ENCODE peak calls at places on chromosomes 3 and 15, in five cellular contexts. U is activated B cell treated with CpG ODN at 0.5 μM for 24 hours, M is A549, T is heart left ventricle, L is B cell. N is an unnamed sample.

GRCh38 chr3:10992946-10993728 is 589 bp downstream of the SLC6A1 start:
- DNase-seq in U (no peak), M (no peak), T (no peak), L (no peak), N (no peak)

GRCh38 chr15:89822951-89823701 is 8.5 kb upstream of the ANPEP start:
- DNase-seq in T (no peak), M (no peak), U (no peak), L (no peak), N (no peak)

GRCh38 chr15:63870403-63871209 is 36.9 kb upstream of the HERC1 start:
- DNase-seq in T (peak), U (no peak), L (no peak), M (peak), N (no peak)

GRCh38 chr3:124213641-124214040 is 221.7 kb upstream of the ROPN1 start:
- DNase-seq in L (no peak), T (no peak), U (no peak), M (no peak), N (no peak)

GRCh38 chr3:183349421-183350157 is 78.8 kb downstream of the MCF2L2 start:
- DNase-seq in L (no peak), U (no peak), M (no peak), T (no peak), N (no peak)

GRCh38 chr3:63709576-63709975 is 57.1 kb downstream of the SNTN start:
- DNase-seq in M (no peak), L (no peak), T (no peak), U (no peak), N (no peak)

GRCh38 chr15:83871808-83872559 is 218.1 kb downstream of the ADAMTSL3 start:
- DNase-seq in U (no peak), L (no peak), M (no peak), T (no peak), N (no peak)

GRCh38 chr3:63988943-63989342 is 34.4 kb downstream of the PSMD6 start:
- DNase-seq in U (no peak), L (no peak), T (no peak), M (no peak), N (no peak)

GRCh38 chr3:189766416-189766815 is 135.2 kb downstream of the TP63 start:
- DNase-seq in U (no peak), L (no peak), T (no peak), M (no peak), N (no peak)

GRCh38 chr3:185555101-185555501 is 2.7 kb upstream of the LIPH start:
- DNase-seq in M (no peak), T (no peak), L (no peak), U (no peak), N (no peak)

GRCh38 chr3:145898487-145898886 is 262.5 kb downstream of the PLOD2 start:
- DNase-seq in T (no peak), M (no peak), U (no peak), L (no peak), N (no peak)

GRCh38 chr3:188306435-188306980 is 152.6 kb downstream of the LPP start:
- DNase-seq in M (no peak), L (no peak), T (no peak), U (no peak), N (no peak)

GRCh38 chr15:90934256-90934948 is 683 bp upstream of the UNC45A start:
- DNase-seq in U (peak), T (peak), M (peak), L (peak), N (peak)

GRCh38 chr3:107833046-107833445 is 257.8 kb downstream of the CD47 start:
- DNase-seq in L (no peak), M (no peak), T (no peak), U (no peak), N (no peak)

GRCh38 chr3:138187296-138188012 is at the start of gene ARMC8:
- DNase-seq in L (no peak), U (peak), T (peak), M (peak), N (no peak)

GRCh38 chr15:76073554-76073953 is 13.8 kb downstream of the TMEM266 start:
- DNase-seq in L (no peak), U (no peak), T (no peak), M (no peak), N (no peak)

GRCh38 chr3:3589715-3590130 is 209.5 kb upstream of the LRRN1 start:
- DNase-seq in U (no peak), L (no peak), M (no peak), T (no peak), N (peak)

GRCh38 chr15:40271915-40272712 is 10.8 kb downstream of the ANKRD63 start:
- DNase-seq in U (no peak), T (no peak), L (no peak), M (no peak), N (no peak)

GRCh38 chr15:40269604-40270003 is 13.3 kb downstream of the ANKRD63 start:
- DNase-seq in U (no peak), T (no peak), M (no peak), L (no peak), N (no peak)

GRCh38 chr15:40267670-40268069 is 15.2 kb downstream of the ANKRD63 start:
- DNase-seq in U (no peak), L (no peak), M (no peak), T (no peak), N (no peak)

GRCh38 chr15:40272713-40273056 is 10.2 kb downstream of the ANKRD63 start:
- DNase-seq in L (no peak), U (no peak), M (peak), T (no peak), N (no peak)

DNA sequence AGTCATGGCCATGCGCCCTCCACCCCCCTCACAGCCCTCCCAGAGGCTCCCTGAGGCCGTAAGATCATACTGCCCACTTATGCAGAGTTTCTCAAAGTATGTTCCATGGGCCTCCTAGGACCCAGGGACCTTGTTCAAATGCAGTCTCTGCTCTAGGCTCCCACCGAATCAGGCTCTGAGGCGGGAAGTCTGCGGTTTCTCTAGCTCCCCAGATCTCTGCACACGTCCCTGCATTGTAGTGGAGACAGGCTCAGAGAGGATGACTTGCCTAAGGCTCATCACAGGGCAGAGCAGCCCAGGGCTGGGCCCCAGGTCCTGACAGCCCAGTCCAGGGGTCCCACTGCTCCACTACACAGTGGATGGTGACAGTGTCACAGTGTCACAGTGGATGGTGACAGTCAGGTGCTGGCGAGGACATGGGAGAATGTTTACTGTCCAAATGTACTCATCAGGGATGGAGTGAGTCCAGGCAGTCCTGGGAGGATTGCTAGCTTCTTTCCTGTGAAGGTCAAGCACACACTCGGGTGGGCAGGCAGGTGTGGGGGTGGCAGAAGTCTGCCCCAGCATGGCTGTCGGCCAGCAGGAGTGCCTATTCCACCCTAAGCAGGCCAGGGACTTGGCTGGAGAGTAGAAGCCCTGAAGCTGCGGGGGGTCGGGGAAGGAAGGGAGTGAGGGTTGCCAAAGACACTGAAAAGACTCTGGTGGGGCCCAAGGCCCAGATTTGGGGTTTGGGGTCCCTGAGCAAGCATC is 12.4 kb downstream of the ANKRD63 start:
- DNase-seq in U (no peak), T (no peak), L (no peak), M (no peak), N (no peak)
- TF ChIP-seq CTCF in U (no peak), T (no peak), L (no peak), M (no peak), N (no peak)

GRCh38 chr3:66572938-66573710 is 72.3 kb upstream of the LRIG1 start:
- DNase-seq in M (peak), T (no peak), U (no peak), L (no peak), N (no peak)
- TF ChIP-seq CTCF in M (no peak), T (peak), U (no peak), L (no peak), N (no peak)

GRCh38 chr3:140844072-140844471 is 97.6 kb upstream of the SLC25A36 start:
- DNase-seq in T (no peak), U (no peak), M (no peak), L (no peak), N (no peak)

GRCh38 chr3:140850210-140850955 is 91.3 kb upstream of the SLC25A36 start:
- DNase-seq in M (no peak), T (no peak), L (no peak), U (no peak), N (no peak)

GRCh38 chr3:140843656-140844055 is 98.0 kb upstream of the SLC25A36 start:
- DNase-seq in T (no peak), U (no peak), M (no peak), L (no peak), N (no peak)

GRCh38 chr3:140845878-140846277 is 95.8 kb upstream of the SLC25A36 start:
- DNase-seq in M (no peak), U (no peak), T (no peak), L (no peak), N (no peak)

DNA sequence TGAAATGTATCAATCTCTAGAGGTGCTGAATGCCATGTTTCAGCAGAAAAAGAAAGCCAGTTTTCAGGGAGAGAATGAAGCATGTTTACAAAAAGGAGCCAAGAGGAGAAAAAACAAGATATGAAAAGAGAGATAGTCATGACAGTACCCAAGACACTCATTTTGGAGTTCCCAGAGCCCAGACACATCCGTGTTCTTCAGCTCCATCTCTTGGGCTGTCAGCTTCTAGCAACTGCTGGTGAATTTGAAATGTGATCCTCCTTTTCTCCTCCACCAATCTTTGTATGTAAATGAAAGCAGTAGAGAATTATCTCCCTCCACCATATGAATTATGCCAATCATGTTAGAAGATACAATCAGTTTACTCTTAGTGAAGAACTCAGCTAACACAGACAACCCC is 93.0 kb upstream of the SLC25A36 start:
- DNase-seq in U (no peak), L (no peak), M (no peak), T (no peak), N (no peak)
- TF ChIP-seq CTCF in U (no peak), L (no peak), M (no peak), T (no peak), N (no peak)

DNA sequence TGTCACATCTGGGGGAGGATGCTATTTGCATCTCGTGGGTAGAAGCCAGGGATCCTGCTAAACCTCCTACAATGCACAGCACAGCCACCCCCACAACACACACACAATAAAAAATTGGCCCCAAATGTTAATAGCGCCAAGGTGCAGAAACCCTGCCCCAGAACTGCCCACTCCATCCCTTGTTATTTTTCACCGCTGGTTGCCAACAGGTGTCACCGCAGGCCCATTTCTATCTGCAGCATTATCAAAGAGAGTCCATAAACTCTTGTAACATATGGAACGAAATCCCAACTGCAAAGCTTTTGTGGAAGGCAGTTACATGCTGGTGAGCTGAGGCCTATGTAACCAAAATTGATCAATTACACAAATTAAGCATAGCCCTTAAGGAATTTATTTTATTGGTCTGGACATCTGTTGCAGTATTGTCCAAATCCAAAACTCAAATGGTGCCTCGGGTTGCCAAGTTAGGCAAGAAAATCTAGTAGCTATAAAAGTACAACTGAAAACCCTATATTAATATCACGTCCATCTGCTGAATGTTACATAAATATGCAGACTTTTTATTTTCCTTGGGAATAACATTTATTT is 66.2 kb downstream of the SAMMSON start:
- DNase-seq in U (no peak), L (no peak), T (no peak), M (peak), N (no peak)
- TF ChIP-seq CTCF in U (no peak), L (no peak), T (no peak), M (peak), N (no peak)

GRCh38 chr15:58775402-58775801 is 4.3 kb downstream of the MINDY2 start:
- DNase-seq in T (no peak), U (no peak), L (no peak), M (no peak), N (no peak)

GRCh38 chr15:58770519-58770856 is 614 bp upstream of the MINDY2 start:
- DNase-seq in L (peak), M (peak), U (no peak), T (no peak), N (no peak)

GRCh38 chr15:58773024-58773423 is 1.9 kb downstream of the MINDY2 start:
- DNase-seq in M (no peak), L (no peak), U (no peak), T (no peak), N (no peak)

GRCh38 chr15:58771621-58772235 is 626 bp downstream of the MINDY2 start:
- DNase-seq in L (peak), U (no peak), T (peak), M (peak), N (no peak)

GRCh38 chr15:58770857-58771620 is at the start of gene MINDY2:
- DNase-seq in T (peak), L (peak), M (peak), U (peak), N (peak)
- TF ChIP-seq CTCF in T (peak), L (peak), M (peak), U (no peak), N (no peak)

DNA sequence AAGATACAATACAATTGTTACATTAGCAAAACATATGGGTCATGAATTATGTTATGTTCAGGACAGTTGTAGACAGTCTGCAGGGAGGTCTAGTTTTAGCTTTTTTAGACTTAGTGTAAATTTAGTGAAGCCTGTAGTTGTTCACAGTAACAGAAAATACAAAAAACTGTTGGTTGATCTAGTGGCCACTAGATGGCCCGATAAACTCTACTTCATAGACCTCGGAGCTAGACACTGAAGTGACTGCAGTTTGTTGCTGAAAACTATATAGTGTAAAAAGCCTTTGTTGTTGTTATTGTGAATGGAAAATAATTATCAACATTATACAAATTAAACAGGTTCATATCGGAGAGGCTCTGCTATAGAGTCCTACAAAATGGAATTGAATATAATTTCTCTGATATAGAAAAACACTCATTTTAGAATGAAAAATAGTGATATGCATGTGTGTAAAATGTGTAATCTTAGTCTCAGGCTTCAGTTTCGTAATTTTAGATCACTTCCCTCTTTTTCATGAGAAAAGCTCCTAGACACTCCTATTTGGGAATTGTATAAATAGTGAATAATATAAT is 18.3 kb downstream of the MAGEL2 start:
- DNase-seq in M (no peak), T (no peak), U (no peak), L (no peak), N (no peak)
- TF ChIP-seq CTCF in M (peak), T (peak), U (no peak), L (peak), N (no peak)

N was measured in natural killer cell.